ENCODE peak calls at places on chromosomes 12 and 14, in five cellular contexts. R, L, V, C and G are unnamed samples.

GRCh38 chr14:24215495-24216344 is at the start of gene MDP1:
- DNase-seq in R (peak), L (peak), V (peak), C (peak), G (peak)

GRCh38 chr12:77724367-77724957 is 106.2 kb upstream of the NAV3 start:
- DNase-seq in R (no peak), L (peak), V (no peak), C (peak), G (no peak)

GRCh38 chr12:19780460-19780859 is 341.2 kb downstream of the AEBP2 start:
- DNase-seq in R (no peak), L (no peak), V (no peak), C (no peak), G (no peak)

GRCh38 chr14:89418452-89418851 is 1.4 kb upstream of the FOXN3 start:
- DNase-seq in R (no peak), L (no peak), V (no peak), C (no peak), G (no peak)

GRCh38 chr14:56487090-56487667 is 92.4 kb upstream of the TMEM260 start:
- DNase-seq in R (no peak), L (peak), V (no peak), C (no peak), G (no peak)

GRCh38 chr12:124125472-124125871 is 152.5 kb downstream of the ZNF664 start:
- DNase-seq in R (no peak), L (peak), V (no peak), C (no peak), G (no peak)

GRCh38 chr12:75848533-75848932 is 183.0 kb downstream of the PHLDA1 start:
- DNase-seq in R (no peak), L (no peak), V (no peak), C (no peak), G (no peak)

GRCh38 chr14:96098309-96098998 is 59.3 kb downstream of the C14orf132 start:
- DNase-seq in R (no peak), L (peak), V (no peak), C (peak), G (no peak)

GRCh38 chr14:51978566-51979398 is 10.6 kb upstream of the RTRAF start:
- DNase-seq in R (peak), L (peak), V (peak), C (peak), G (peak)